ENCODE peak calls at places on chromosomes 6 and 20, in eight cellular contexts. N, K, B, J, G, F, A and W are unnamed samples.

GRCh38 chr6:20213271-20213798 is 1.1 kb upstream of the MBOAT1 start:
- DNase-seq in N (no peak), K (no peak), B (no peak), J (no peak), G (no peak), F (no peak), A (no peak), W (no peak)

GRCh38 chr20:11229772-11230171 is 556.0 kb upstream of the JAG1 start:
- DNase-seq in N (no peak), K (peak; percentile 32), B (no peak), J (no peak), G (peak; percentile 65), F (peak; percentile 97), A (no peak), W (peak; percentile 89)

GRCh38 chr20:62243106-62243505 is 4.8 kb downstream of the OSBPL2 start:
- DNase-seq in N (no peak), K (no peak), B (no peak), J (no peak), G (no peak), F (no peak), A (no peak), W (no peak)

GRCh38 chr20:44597930-44598329 is 15.6 kb downstream of the PKIG start:
- DNase-seq in N (no peak), K (no peak), B (no peak), J (no peak), G (no peak), F (no peak), A (no peak), W (no peak)

GRCh38 chr6:44444853-44445252 is 57.3 kb downstream of the CDC5L start:
- DNase-seq in N (no peak), K (no peak), B (no peak), J (no peak), G (no peak), F (no peak), A (no peak), W (no peak)

GRCh38 chr20:57835462-57836455 is 125.9 kb upstream of the PMEPA1 start:
- DNase-seq in N (no peak), K (no peak), B (no peak), J (no peak), G (no peak), F (no peak), A (peak; percentile 11), W (no peak)

GRCh38 chr6:166494757-166495486 is 91.6 kb downstream of the RAMACL start:
- DNase-seq in N (peak; percentile 44), K (no peak), B (no peak), J (no peak), G (no peak), F (no peak), A (no peak), W (no peak)

GRCh38 chr6:150764638-150765456 is 100.7 kb upstream of the MTHFD1L start:
- DNase-seq in N (no peak), K (no peak), B (no peak), J (no peak), G (no peak), F (no peak), A (peak; percentile 50), W (no peak)

GRCh38 chr6:30227763-30228487 is 14.7 kb upstream of the TRIM26 start:
- DNase-seq in N (no peak), K (no peak), B (peak; percentile 57), J (no peak), G (no peak), F (no peak), A (no peak), W (no peak)

GRCh38 chr6:56764081-56764566 is 121.4 kb upstream of the DST start:
- DNase-seq in N (no peak), K (no peak), B (no peak), J (no peak), G (peak; percentile 26), F (peak; percentile 66), A (peak; percentile 18), W (no peak)

GRCh38 chr20:23246682-23247664 is 103.6 kb upstream of the NXT1 start:
- DNase-seq in N (no peak), K (peak; percentile 50), B (no peak), J (no peak), G (no peak), F (no peak), A (no peak), W (peak; percentile 78)

GRCh38 chr6:134741193-134741521 is 208.7 kb downstream of the ALDH8A1 start:
- DNase-seq in N (no peak), K (no peak), B (no peak), J (no peak), G (no peak), F (no peak), A (no peak), W (no peak)

GRCh38 chr6:152625213-152625612 is 11.9 kb downstream of the SYNE1 start:
- DNase-seq in N (no peak), K (no peak), B (no peak), J (no peak), G (no peak), F (no peak), A (peak; percentile 41), W (no peak)

GRCh38 chr6:130557481-130558112 is 191.8 kb downstream of the TMEM200A start:
- DNase-seq in N (no peak), K (no peak), B (no peak), J (no peak), G (no peak), F (no peak), A (peak; percentile 47), W (no peak)

GRCh38 chr6:138724015-138724414 is 49.6 kb upstream of the CCDC28A start:
- DNase-seq in N (no peak), K (no peak), B (no peak), J (no peak), G (no peak), F (peak; percentile 27), A (no peak), W (no peak)

GRCh38 chr6:32369678-32370077 is 2.0 kb downstream of the TSBP1 start:
- DNase-seq in N (no peak), K (no peak), B (peak; percentile 15), J (no peak), G (peak; percentile 46), F (peak; percentile 89), A (no peak), W (no peak)

GRCh38 chr6:111989743-111990142 is 64.2 kb upstream of the CCN6 start:
- DNase-seq in N (no peak), K (no peak), B (peak; percentile 45), J (no peak), G (no peak), F (no peak), A (no peak), W (no peak)

GRCh38 chr6:13466304-13467215 is 20.8 kb downstream of the GFOD1 start:
- DNase-seq in N (peak; percentile 41), K (no peak), B (peak; percentile 68), J (no peak), G (no peak), F (no peak), A (no peak), W (no peak)

GRCh38 chr20:61244213-61244612 is 7.8 kb upstream of the CDH4 start:
- DNase-seq in N (no peak), K (no peak), B (no peak), J (no peak), G (no peak), F (no peak), A (no peak), W (no peak)

GRCh38 chr6:138465007-138465645 is 34.2 kb downstream of the NHSL1 start:
- DNase-seq in N (no peak), K (no peak), B (no peak), J (no peak), G (peak; percentile 74), F (peak; percentile 94), A (no peak), W (no peak)

GRCh38 chr20:24872291-24873014 is 76.6 kb upstream of the CST7 start:
- DNase-seq in N (no peak), K (no peak), B (no peak), J (no peak), G (no peak), F (no peak), A (peak; percentile 93), W (peak; percentile 50)